ENCODE peak calls at places on chromosomes 6 and 20, in seven cellular contexts. One of them, this sample, is unnamed.

GRCh38 chr20:5658897-5659296 is 91.3 kb upstream of the SHLD1 start:
- DNase-seq in AG10803: peak; percentile 86
- DNase-seq in suprapubic skin: peak; percentile 82
- DNase-seq in PC-3: peak; percentile 12
- DNase-seq in uterus: peak; percentile 67
- DNase-seq in adrenal gland: peak; percentile 94
- DNase-seq in transverse colon: peak; percentile 44
- DNase-seq in this sample: peak; percentile 70

GRCh38 chr6:170295519-170296422 is 4.9 kb upstream of the DLL1 start:
- DNase-seq in AG10803: no peak
- DNase-seq in suprapubic skin: no peak
- DNase-seq in PC-3: peak; percentile 32
- DNase-seq in uterus: no peak
- DNase-seq in adrenal gland: peak; percentile 47
- DNase-seq in transverse colon: peak; percentile 49
- DNase-seq in this sample: no peak

GRCh38 chr20:10131612-10132345 is 86.9 kb upstream of the SNAP25 start:
- DNase-seq in AG10803: peak; percentile 46
- DNase-seq in suprapubic skin: no peak
- DNase-seq in PC-3: peak; percentile 31
- DNase-seq in uterus: peak; percentile 54
- DNase-seq in adrenal gland: peak; percentile 62
- DNase-seq in transverse colon: peak; percentile 20
- DNase-seq in this sample: peak; percentile 72

GRCh38 chr20:35117629-35118028 is 25.0 kb upstream of the TRPC4AP start:
- DNase-seq in AG10803: no peak
- DNase-seq in suprapubic skin: no peak
- DNase-seq in PC-3: no peak
- DNase-seq in uterus: no peak
- DNase-seq in adrenal gland: no peak
- DNase-seq in transverse colon: no peak
- DNase-seq in this sample: no peak

GRCh38 chr6:155418017-155418749 is 37.5 kb downstream of the NOX3 start:
- DNase-seq in AG10803: peak; percentile 77
- DNase-seq in suprapubic skin: peak; percentile 59
- DNase-seq in PC-3: no peak
- DNase-seq in uterus: peak; percentile 42
- DNase-seq in adrenal gland: peak; percentile 27
- DNase-seq in transverse colon: peak; percentile 14
- DNase-seq in this sample: peak; percentile 34

GRCh38 chr6:132065556-132065955 is 114.4 kb upstream of the CCN2 start:
- DNase-seq in AG10803: no peak
- DNase-seq in suprapubic skin: no peak
- DNase-seq in PC-3: peak; percentile 31
- DNase-seq in uterus: no peak
- DNase-seq in adrenal gland: no peak
- DNase-seq in transverse colon: no peak
- DNase-seq in this sample: no peak

GRCh38 chr6:133286765-133287164 is 45.6 kb downstream of the EYA4 start:
- DNase-seq in AG10803: peak; percentile 15
- DNase-seq in suprapubic skin: no peak
- DNase-seq in PC-3: peak; percentile 47
- DNase-seq in uterus: no peak
- DNase-seq in adrenal gland: no peak
- DNase-seq in transverse colon: no peak
- DNase-seq in this sample: no peak

GRCh38 chr20:45968801-45969711 is 2.9 kb downstream of the ZNF335 start:
- DNase-seq in AG10803: peak; percentile 50
- DNase-seq in suprapubic skin: peak; percentile 69
- DNase-seq in PC-3: no peak
- DNase-seq in uterus: no peak
- DNase-seq in adrenal gland: peak; percentile 57
- DNase-seq in transverse colon: no peak
- DNase-seq in this sample: peak; percentile 23

GRCh38 chr6:106087548-106088325 is 1.6 kb downstream of the PRDM1 start:
- DNase-seq in AG10803: peak; percentile 79
- DNase-seq in suprapubic skin: no peak
- DNase-seq in PC-3: peak; percentile 53
- DNase-seq in uterus: peak; percentile 28
- DNase-seq in adrenal gland: no peak
- DNase-seq in transverse colon: peak; percentile 28
- DNase-seq in this sample: peak; percentile 57

GRCh38 chr20:45704969-45705637 is at the start of gene WFDC10B:
- DNase-seq in AG10803: no peak
- DNase-seq in suprapubic skin: no peak
- DNase-seq in PC-3: no peak
- DNase-seq in uterus: no peak
- DNase-seq in adrenal gland: no peak
- DNase-seq in transverse colon: peak; percentile 25
- DNase-seq in this sample: no peak

GRCh38 chr6:14706378-14706929 is 539.4 kb upstream of the JARID2 start:
- DNase-seq in AG10803: peak; percentile 97
- DNase-seq in suprapubic skin: no peak
- DNase-seq in PC-3: peak; percentile 93
- DNase-seq in uterus: peak; percentile 77
- DNase-seq in adrenal gland: peak; percentile 29
- DNase-seq in transverse colon: peak; percentile 27
- DNase-seq in this sample: peak; percentile 93

GRCh38 chr6:130602151-130602770 is 224.9 kb upstream of the SMLR1 start:
- DNase-seq in AG10803: peak; percentile 93
- DNase-seq in suprapubic skin: no peak
- DNase-seq in PC-3: peak; percentile 95
- DNase-seq in uterus: peak; percentile 30
- DNase-seq in adrenal gland: no peak
- DNase-seq in transverse colon: no peak
- DNase-seq in this sample: peak; percentile 74

GRCh38 chr20:2829376-2829775 is 11.1 kb downstream of the PCED1A start:
- DNase-seq in AG10803: no peak
- DNase-seq in suprapubic skin: no peak
- DNase-seq in PC-3: no peak
- DNase-seq in uterus: no peak
- DNase-seq in adrenal gland: no peak
- DNase-seq in transverse colon: no peak
- DNase-seq in this sample: no peak

GRCh38 chr20:34709836-34710567 is 5.9 kb downstream of the TP53INP2 start:
- DNase-seq in AG10803: peak; percentile 65
- DNase-seq in suprapubic skin: no peak
- DNase-seq in PC-3: peak; percentile 72
- DNase-seq in uterus: peak; percentile 82
- DNase-seq in adrenal gland: peak; percentile 56
- DNase-seq in transverse colon: peak; percentile 72
- DNase-seq in this sample: no peak

GRCh38 chr20:33947709-33948295 is 45.9 kb upstream of the RALY start:
- DNase-seq in AG10803: peak; percentile 8
- DNase-seq in suprapubic skin: no peak
- DNase-seq in PC-3: peak; percentile 45
- DNase-seq in uterus: no peak
- DNase-seq in adrenal gland: no peak
- DNase-seq in transverse colon: peak; percentile 38
- DNase-seq in this sample: no peak

GRCh38 chr20:50587291-50587961 is 77.2 kb downstream of the PTPN1 start:
- DNase-seq in AG10803: no peak
- DNase-seq in suprapubic skin: peak; percentile 85
- DNase-seq in PC-3: no peak
- DNase-seq in uterus: no peak
- DNase-seq in adrenal gland: no peak
- DNase-seq in transverse colon: no peak
- DNase-seq in this sample: no peak

GRCh38 chr6:56938634-56939294 is 16.1 kb upstream of the BEND6 start:
- DNase-seq in AG10803: peak; percentile 100
- DNase-seq in suprapubic skin: no peak
- DNase-seq in PC-3: peak; percentile 99
- DNase-seq in uterus: peak; percentile 28
- DNase-seq in adrenal gland: peak; percentile 79
- DNase-seq in transverse colon: no peak
- DNase-seq in this sample: peak; percentile 98

GRCh38 chr20:50229156-50229605 is 38.6 kb downstream of the CEBPB start:
- DNase-seq in AG10803: no peak
- DNase-seq in suprapubic skin: no peak
- DNase-seq in PC-3: peak; percentile 36
- DNase-seq in uterus: no peak
- DNase-seq in adrenal gland: no peak
- DNase-seq in transverse colon: no peak
- DNase-seq in this sample: no peak

GRCh38 chr6:90216081-90216977 is 80.3 kb downstream of the BACH2 start:
- DNase-seq in AG10803: peak; percentile 12
- DNase-seq in suprapubic skin: no peak
- DNase-seq in PC-3: no peak
- DNase-seq in uterus: no peak
- DNase-seq in adrenal gland: peak; percentile 19
- DNase-seq in transverse colon: peak; percentile 20
- DNase-seq in this sample: peak; percentile 73

GRCh38 chr6:33314943-33315752 is 1.3 kb upstream of the TAPBP start:
- DNase-seq in AG10803: no peak
- DNase-seq in suprapubic skin: peak; percentile 81
- DNase-seq in PC-3: peak; percentile 40
- DNase-seq in uterus: peak; percentile 63
- DNase-seq in adrenal gland: peak; percentile 64
- DNase-seq in transverse colon: peak; percentile 86
- DNase-seq in this sample: no peak

GRCh38 chr6:112307707-112308106 is 39.4 kb upstream of the RFPL4B start:
- DNase-seq in AG10803: no peak
- DNase-seq in suprapubic skin: no peak
- DNase-seq in PC-3: no peak
- DNase-seq in uterus: no peak
- DNase-seq in adrenal gland: no peak
- DNase-seq in transverse colon: no peak
- DNase-seq in this sample: no peak

GRCh38 chr6:56244528-56245253 is 2.7 kb downstream of the COL21A1 start:
- DNase-seq in AG10803: no peak
- DNase-seq in suprapubic skin: no peak
- DNase-seq in PC-3: no peak
- DNase-seq in uterus: no peak
- DNase-seq in adrenal gland: no peak
- DNase-seq in transverse colon: no peak
- DNase-seq in this sample: no peak

GRCh38 chr6:8082954-8083858 is 19.0 kb upstream of the BLOC1S5 start:
- DNase-seq in AG10803: peak; percentile 82
- DNase-seq in suprapubic skin: no peak
- DNase-seq in PC-3: peak; percentile 94
- DNase-seq in uterus: no peak
- DNase-seq in adrenal gland: peak; percentile 40
- DNase-seq in transverse colon: no peak
- DNase-seq in this sample: peak; percentile 49

GRCh38 chr6:127851197-127851596 is 49.7 kb downstream of the THEMIS start:
- DNase-seq in AG10803: peak; percentile 83
- DNase-seq in suprapubic skin: no peak
- DNase-seq in PC-3: no peak
- DNase-seq in uterus: no peak
- DNase-seq in adrenal gland: no peak
- DNase-seq in transverse colon: no peak
- DNase-seq in this sample: no peak

GRCh38 chr6:82785206-82785605 is 280.4 kb downstream of the UBE3D start:
- DNase-seq in AG10803: no peak
- DNase-seq in suprapubic skin: no peak
- DNase-seq in PC-3: no peak
- DNase-seq in uterus: no peak
- DNase-seq in adrenal gland: no peak
- DNase-seq in transverse colon: no peak
- DNase-seq in this sample: no peak
- TF ChIP-seq CTCF in AG10803: no peak
- TF ChIP-seq CTCF in suprapubic skin: no peak
- TF ChIP-seq CTCF in PC-3: no peak
- TF ChIP-seq CTCF in uterus: no peak
- TF ChIP-seq CTCF in adrenal gland: no peak
- TF ChIP-seq CTCF in transverse colon: no peak
- TF ChIP-seq CTCF in this sample: no peak

DNA sequence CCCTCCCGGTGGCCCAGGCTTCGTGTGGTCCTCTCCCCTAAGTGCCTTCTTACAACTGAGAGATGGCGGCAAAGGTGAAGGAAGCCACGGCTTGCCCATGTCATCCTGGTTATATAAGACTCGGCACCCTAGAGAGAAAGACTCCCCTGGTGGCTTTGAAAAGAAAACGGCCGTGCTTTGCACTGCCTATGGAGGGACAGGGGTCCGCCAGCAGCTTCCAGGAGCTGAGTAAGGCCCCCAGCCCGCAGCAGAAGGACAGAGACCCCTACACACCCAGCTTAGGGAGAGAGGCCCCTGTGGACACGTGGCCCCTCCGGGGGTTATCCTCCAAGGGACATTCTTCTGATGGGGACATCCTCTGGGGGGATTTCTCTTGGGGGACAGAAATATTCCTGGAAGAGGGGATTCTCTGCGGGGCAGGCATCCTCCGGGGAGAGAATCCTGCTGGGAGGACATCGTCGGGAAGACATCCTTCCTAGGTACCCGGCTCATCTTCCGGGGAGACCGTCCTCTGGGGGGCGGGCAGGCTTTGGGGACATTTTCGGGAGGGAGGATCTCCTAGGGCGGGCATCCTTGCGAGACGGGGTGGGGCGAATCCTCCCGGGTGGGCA is 509 bp upstream of the OGFR start:
- DNase-seq in AG10803: no peak
- DNase-seq in suprapubic skin: no peak
- DNase-seq in PC-3: no peak
- DNase-seq in uterus: no peak
- DNase-seq in adrenal gland: no peak
- DNase-seq in transverse colon: no peak
- DNase-seq in this sample: no peak
- TF ChIP-seq CTCF in AG10803: peak; percentile 10
- TF ChIP-seq CTCF in suprapubic skin: no peak
- TF ChIP-seq CTCF in PC-3: no peak
- TF ChIP-seq CTCF in uterus: peak; percentile 3
- TF ChIP-seq CTCF in adrenal gland: no peak
- TF ChIP-seq CTCF in transverse colon: no peak
- TF ChIP-seq CTCF in this sample: peak; percentile 3

GRCh38 chr20:60037120-60037499 is 78.9 kb downstream of the CDH26 start:
- DNase-seq in AG10803: peak; percentile 33
- DNase-seq in suprapubic skin: no peak
- DNase-seq in PC-3: peak; percentile 45
- DNase-seq in uterus: no peak
- DNase-seq in adrenal gland: no peak
- DNase-seq in transverse colon: no peak
- DNase-seq in this sample: no peak
- TF ChIP-seq CTCF in AG10803: peak; percentile 39
- TF ChIP-seq CTCF in suprapubic skin: no peak
- TF ChIP-seq CTCF in PC-3: peak; percentile 48
- TF ChIP-seq CTCF in uterus: no peak
- TF ChIP-seq CTCF in adrenal gland: no peak
- TF ChIP-seq CTCF in transverse colon: no peak
- TF ChIP-seq CTCF in this sample: peak; percentile 35

GRCh38 chr20:62709537-62709905 is 885 bp downstream of the NTSR1 start:
- DNase-seq in AG10803: no peak
- DNase-seq in suprapubic skin: no peak
- DNase-seq in PC-3: no peak
- DNase-seq in uterus: no peak
- DNase-seq in adrenal gland: no peak
- DNase-seq in transverse colon: no peak
- DNase-seq in this sample: no peak

GRCh38 chr20:62707281-62707941 is 1.2 kb upstream of the NTSR1 start:
- DNase-seq in AG10803: no peak
- DNase-seq in suprapubic skin: no peak
- DNase-seq in PC-3: peak; percentile 15
- DNase-seq in uterus: no peak
- DNase-seq in adrenal gland: no peak
- DNase-seq in transverse colon: no peak
- DNase-seq in this sample: no peak

GRCh38 chr20:62708591-62709536 is at the start of gene NTSR1:
- DNase-seq in AG10803: no peak
- DNase-seq in suprapubic skin: no peak
- DNase-seq in PC-3: no peak
- DNase-seq in uterus: no peak
- DNase-seq in adrenal gland: no peak
- DNase-seq in transverse colon: no peak
- DNase-seq in this sample: no peak

GRCh38 chr20:62706857-62707256 is 1.8 kb upstream of the NTSR1 start:
- DNase-seq in AG10803: no peak
- DNase-seq in suprapubic skin: no peak
- DNase-seq in PC-3: no peak
- DNase-seq in uterus: no peak
- DNase-seq in adrenal gland: no peak
- DNase-seq in transverse colon: no peak
- DNase-seq in this sample: no peak

GRCh38 chr20:62707981-62708521 is 585 bp upstream of the NTSR1 start:
- DNase-seq in AG10803: no peak
- DNase-seq in suprapubic skin: no peak
- DNase-seq in PC-3: peak; percentile 56
- DNase-seq in uterus: no peak
- DNase-seq in adrenal gland: no peak
- DNase-seq in transverse colon: no peak
- DNase-seq in this sample: no peak
- TF ChIP-seq CTCF in AG10803: peak; percentile 7
- TF ChIP-seq CTCF in suprapubic skin: peak; percentile 34
- TF ChIP-seq CTCF in PC-3: peak; percentile 56
- TF ChIP-seq CTCF in uterus: peak; percentile 9
- TF ChIP-seq CTCF in adrenal gland: no peak
- TF ChIP-seq CTCF in transverse colon: peak; percentile 25
- TF ChIP-seq CTCF in this sample: peak; percentile 42

This sample was measured in astrocyte of the cerebellum.